ENCODE peak calls at places on chromosomes 3 and 15, in six cellular contexts. T, G, C, W, L and R are unnamed samples.

GRCh38 chr3:189820365-189820720 is 189.2 kb downstream of the TP63 start:
- DNase-seq in G (no peak), T (no peak), W (no peak), C (no peak), L (no peak), R (no peak)

GRCh38 chr15:69758810-69759410 is 306.3 kb downstream of the RPLP1 start:
- DNase-seq in T (no peak), G (no peak), C (no peak), L (peak), W (peak), R (peak)

GRCh38 chr3:29639621-29640290 is 358.9 kb downstream of the RBMS3 start:
- DNase-seq in W (no peak), C (no peak), L (no peak), G (no peak), T (no peak), R (no peak)

GRCh38 chr3:169867584-169868211 is 2.0 kb downstream of the LRRC31 start:
- DNase-seq in W (no peak), L (peak), T (no peak), C (no peak), G (no peak), R (no peak)

GRCh38 chr3:98013428-98014349 is 21.4 kb downstream of the GABRR3 start:
- DNase-seq in G (no peak), C (no peak), T (no peak), W (no peak), L (no peak), R (no peak)

GRCh38 chr15:70149667-70150404 is 52.1 kb upstream of the TLE3 start:
- DNase-seq in L (no peak), C (no peak), T (peak), G (no peak), W (no peak), R (no peak)

GRCh38 chr3:73723596-73723995 is 98.9 kb upstream of the PDZRN3 start:
- DNase-seq in C (no peak), G (no peak), T (no peak), W (no peak), L (no peak), R (no peak)

GRCh38 chr3:3726549-3726948 is 72.7 kb upstream of the LRRN1 start:
- DNase-seq in W (no peak), T (no peak), C (peak), L (no peak), G (peak), R (no peak)

GRCh38 chr3:102265720-102266119 is 169.1 kb upstream of the ZPLD1 start:
- DNase-seq in W (no peak), G (no peak), T (no peak), L (no peak), C (no peak), R (no peak)

GRCh38 chr15:82943176-82943575 is 9.3 kb downstream of the HOMER2 start:
- DNase-seq in C (no peak), T (no peak), G (no peak), L (no peak), W (no peak), R (no peak)

GRCh38 chr3:125310623-125311076 is 64.5 kb downstream of the ZNF148 start:
- DNase-seq in C (no peak), L (peak), G (no peak), T (no peak), W (no peak), R (peak)

GRCh38 chr15:85457392-85457968 is 77.1 kb downstream of the AKAP13 start:
- DNase-seq in G (no peak), W (no peak), L (no peak), C (no peak), T (no peak), R (no peak)

GRCh38 chr15:34644061-34644460 is 60.6 kb upstream of the GOLGA8B start:
- DNase-seq in L (no peak), G (no peak), T (peak), C (no peak), W (no peak), R (no peak)

GRCh38 chr3:169453256-169454059 is 210.1 kb downstream of the MECOM start:
- DNase-seq in L (no peak), W (no peak), C (no peak), G (no peak), T (no peak), R (no peak)

GRCh38 chr3:21621396-21621695 is 129.7 kb downstream of the ZNF385D start:
- DNase-seq in C (no peak), W (no peak), G (no peak), T (peak), L (no peak), R (no peak)

GRCh38 chr3:141368062-141368924 is at the start of gene ZBTB38:
- DNase-seq in T (peak), W (peak), L (no peak), C (peak), G (peak), R (no peak)

GRCh38 chr15:74240002-74240568 is 4.0 kb downstream of the CCDC33 start:
- DNase-seq in C (no peak), G (no peak), W (peak), L (no peak), T (no peak), R (no peak)

GRCh38 chr3:193590088-193590856 is 2.7 kb upstream of the OPA1 start:
- DNase-seq in G (no peak), C (no peak), L (no peak), W (no peak), T (no peak), R (no peak)

GRCh38 chr3:195956577-195956976 is 48.2 kb upstream of the TNK2 start:
- DNase-seq in T (no peak), G (no peak), L (no peak), W (no peak), C (no peak), R (no peak)

GRCh38 chr15:60890361-60890991 is 338.6 kb downstream of the RORA start:
- DNase-seq in L (no peak), W (no peak), G (no peak), T (no peak), C (no peak), R (no peak)

GRCh38 chr3:149589332-149589731 is 68.5 kb downstream of the WWTR1 start:
- DNase-seq in C (no peak), T (no peak), L (no peak), W (no peak), G (no peak), R (no peak)

GRCh38 chr3:37666618-37667017 is 195.1 kb upstream of the CTDSPL start:
- DNase-seq in L (no peak), W (no peak), C (no peak), T (no peak), G (no peak), R (no peak)

GRCh38 chr3:37667359-37667758 is 194.3 kb upstream of the CTDSPL start:
- DNase-seq in C (no peak), G (no peak), L (no peak), W (no peak), T (no peak), R (no peak)

GRCh38 chr3:37671000-37671483 is 190.6 kb upstream of the CTDSPL start:
- DNase-seq in C (peak), W (no peak), L (no peak), T (no peak), G (no peak), R (no peak)

GRCh38 chr3:37668431-37668830 is 193.2 kb upstream of the CTDSPL start:
- DNase-seq in T (no peak), G (no peak), C (no peak), W (peak), L (no peak), R (no peak)

GRCh38 chr3:37668831-37669610 is 192.7 kb upstream of the CTDSPL start:
- DNase-seq in W (peak), C (no peak), L (no peak), G (no peak), T (no peak), R (no peak)
- H3K27ac ChIP-seq in W (no peak), C (no peak), L (no peak), G (no peak), T (no peak), R (no peak)

DNA sequence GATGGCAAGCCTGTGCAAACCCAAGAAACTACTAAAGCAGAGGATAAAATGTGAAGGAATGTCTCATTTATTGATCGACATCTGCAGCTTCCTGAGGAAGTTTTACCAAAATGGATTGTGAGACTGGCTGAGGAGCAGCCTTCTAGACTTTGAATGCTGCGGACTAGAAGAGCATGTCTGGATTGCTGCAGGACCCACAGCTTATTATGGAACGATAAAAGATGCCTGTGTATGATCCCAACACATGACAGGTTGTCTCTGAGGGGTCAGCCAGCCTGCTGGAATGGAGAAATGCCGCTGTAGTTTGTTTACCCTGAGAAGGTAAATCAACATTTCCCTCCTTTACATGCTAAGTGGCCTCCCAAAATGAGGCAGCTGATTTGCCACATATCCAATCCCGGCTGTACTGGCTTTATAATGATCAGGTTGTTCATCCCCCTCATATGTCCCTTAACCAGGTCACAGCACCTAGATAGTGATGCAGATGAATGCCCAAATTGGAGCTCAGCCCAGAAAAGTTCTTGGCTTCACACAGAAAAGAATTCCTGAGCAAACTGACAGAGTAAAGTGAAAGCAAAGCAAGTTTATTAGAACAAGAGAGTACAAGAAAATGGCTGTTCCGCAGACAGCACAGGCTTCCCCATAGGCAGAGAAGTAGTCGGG is 63.9 kb downstream of the IL12A start:
- DNase-seq in L (no peak), C (no peak), W (no peak), T (no peak), G (no peak), R (no peak)
- H3K27ac ChIP-seq in L (no peak), C (no peak), W (no peak), T (no peak), G (no peak), R (no peak)

GRCh38 chr3:57659004-57659672 is 33.7 kb downstream of the DENND6A start:
- DNase-seq in T (no peak), G (no peak), W (no peak), L (no peak), C (no peak), R (no peak)

GRCh38 chr3:57659810-57660439 is 33.0 kb downstream of the DENND6A start:
- DNase-seq in C (no peak), T (no peak), W (no peak), G (no peak), L (no peak), R (no peak)

GRCh38 chr3:57655727-57656126 is 37.1 kb downstream of the DENND6A start:
- DNase-seq in T (no peak), W (no peak), C (no peak), L (no peak), G (no peak), R (no peak)

DNA sequence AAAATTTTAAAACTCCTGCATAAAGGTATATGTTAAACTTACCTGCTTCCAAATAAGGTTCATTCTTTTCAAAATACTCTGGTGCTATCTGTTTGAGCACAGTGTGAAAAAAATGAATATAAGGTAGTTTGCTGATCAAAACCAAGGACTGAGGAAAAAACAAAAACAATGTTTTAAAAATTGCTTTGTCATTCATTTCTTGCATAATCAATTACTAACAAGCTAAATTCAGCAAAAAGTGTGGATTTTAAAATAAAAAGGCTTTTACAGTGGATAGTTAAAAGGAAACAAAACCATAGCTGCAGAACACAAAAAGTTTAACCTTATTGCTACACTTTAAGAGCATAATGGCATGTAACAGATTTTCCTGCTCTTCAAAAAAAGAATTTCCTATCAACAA is 31.5 kb downstream of the DENND6A start:
- DNase-seq in C (no peak), L (no peak), G (no peak), W (no peak), T (no peak), R (no peak)
- H3K27ac ChIP-seq in C (no peak), L (no peak), G (no peak), W (no peak), T (no peak), R (no peak)

GRCh38 chr3:1969269-1969668 is 129.4 kb upstream of the CNTN4 start:
- DNase-seq in G (no peak), T (no peak), C (no peak), W (no peak), L (no peak), R (no peak)
- H3K27ac ChIP-seq in G (no peak), T (no peak), C (no peak), W (no peak), L (no peak), R (no peak)

GRCh38 chr3:174334111-174334510 is 525.0 kb upstream of the NAALADL2 start:
- DNase-seq in L (no peak), G (no peak), T (no peak), C (no peak), W (no peak), R (no peak)

GRCh38 chr3:174335324-174335723 is 523.8 kb upstream of the NAALADL2 start:
- DNase-seq in W (no peak), C (no peak), T (no peak), G (no peak), L (no peak), R (no peak)

GRCh38 chr3:174333640-174334039 is 525.5 kb upstream of the NAALADL2 start:
- DNase-seq in C (no peak), T (no peak), L (no peak), G (no peak), W (no peak), R (no peak)

GRCh38 chr3:174336774-174337173 is 522.4 kb upstream of the NAALADL2 start:
- DNase-seq in C (no peak), L (no peak), W (no peak), G (no peak), T (no peak), R (no peak)

GRCh38 chr3:174337227-174337626 is 521.9 kb upstream of the NAALADL2 start:
- DNase-seq in T (no peak), L (peak), W (no peak), G (no peak), C (no peak), R (no peak)
- H3K27ac ChIP-seq in T (no peak), L (peak), W (no peak), G (no peak), C (no peak), R (no peak)

GRCh38 chr3:143237036-143237688 is 117.6 kb downstream of the CHST2 start:
- DNase-seq in C (peak), W (no peak), L (no peak), T (no peak), G (no peak), R (no peak)

GRCh38 chr3:143235614-143236204 is 116.1 kb downstream of the CHST2 start:
- DNase-seq in C (no peak), W (no peak), L (no peak), T (no peak), G (no peak), R (no peak)

GRCh38 chr3:143236226-143236964 is 116.8 kb downstream of the CHST2 start:
- DNase-seq in G (no peak), T (no peak), W (no peak), L (no peak), C (peak), R (no peak)

GRCh38 chr3:143239026-143239425 is 119.5 kb downstream of the CHST2 start:
- DNase-seq in C (no peak), W (no peak), T (no peak), G (no peak), L (no peak), R (no peak)

DNA sequence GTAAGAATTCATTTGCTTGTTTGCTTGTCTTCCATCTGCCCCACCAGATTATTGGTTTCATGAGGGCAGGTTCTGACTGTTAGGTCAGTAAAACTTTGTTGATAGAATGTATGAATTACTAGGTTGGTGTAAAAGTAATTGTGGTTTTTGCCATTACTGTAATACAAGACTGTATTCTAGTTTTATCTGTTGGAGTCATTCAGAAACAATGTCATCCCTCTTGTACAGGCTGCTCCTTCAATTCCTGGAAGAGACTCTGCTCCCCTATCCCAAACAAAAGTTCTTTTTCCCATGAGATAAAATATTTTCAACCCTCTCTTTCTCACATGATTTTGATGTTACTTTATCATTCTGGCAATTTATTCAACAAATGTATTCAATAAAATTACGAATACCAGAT is 115.0 kb downstream of the CHST2 start:
- DNase-seq in G (no peak), L (no peak), C (no peak), T (no peak), W (no peak), R (no peak)
- H3K27ac ChIP-seq in G (no peak), L (no peak), C (no peak), T (no peak), W (no peak), R (no peak)

GRCh38 chr3:46422617-46423016 is 15.6 kb downstream of the CCRL2 start:
- DNase-seq in G (no peak), W (no peak), C (no peak), L (no peak), T (no peak), R (no peak)

GRCh38 chr3:46429250-46429649 is 22.2 kb downstream of the CCRL2 start:
- DNase-seq in C (no peak), G (no peak), T (no peak), W (no peak), L (no peak), R (no peak)

GRCh38 chr3:46429671-46430070 is 22.6 kb downstream of the CCRL2 start:
- DNase-seq in W (no peak), L (no peak), T (no peak), C (no peak), G (no peak), R (no peak)

GRCh38 chr3:46423588-46423987 is 16.5 kb downstream of the CCRL2 start:
- DNase-seq in C (no peak), T (no peak), G (no peak), L (no peak), W (no peak), R (no peak)

GRCh38 chr3:46427929-46428833 is 21.1 kb downstream of the CCRL2 start:
- DNase-seq in G (peak), C (no peak), L (no peak), W (no peak), T (no peak), R (no peak)
- H3K27ac ChIP-seq in G (peak), C (no peak), L (no peak), W (no peak), T (no peak), R (no peak)